ENCODE peak calls at places on chromosomes 6 and 20, in four cellular contexts. One of them, this sample, is unnamed.

GRCh38 chr20:3911956-3912355 is 22.8 kb downstream of the PANK2 start:
- DNase-seq in GM12878: no peak
- DNase-seq in HepG2: no peak
- DNase-seq in K562: peak; percentile 73
- DNase-seq in this sample: no peak

GRCh38 chr20:51531141-51531710 is 11.3 kb downstream of the NFATC2 start:
- DNase-seq in GM12878: no peak
- DNase-seq in HepG2: no peak
- DNase-seq in K562: no peak
- DNase-seq in this sample: no peak

GRCh38 chr20:62772994-62773858 is 23.0 kb upstream of the MRGBP start:
- DNase-seq in GM12878: no peak
- DNase-seq in HepG2: no peak
- DNase-seq in K562: no peak
- DNase-seq in this sample: no peak

GRCh38 chr20:47238780-47239769 is 117.4 kb downstream of the ZMYND8 start:
- DNase-seq in GM12878: no peak
- DNase-seq in HepG2: no peak
- DNase-seq in K562: no peak
- DNase-seq in this sample: no peak

GRCh38 chr6:170148709-170149470 is 142.0 kb downstream of the DLL1 start:
- DNase-seq in GM12878: no peak
- DNase-seq in HepG2: no peak
- DNase-seq in K562: no peak
- DNase-seq in this sample: no peak

GRCh38 chr6:125670586-125670985 is 78.8 kb upstream of the HEY2 start:
- DNase-seq in GM12878: no peak
- DNase-seq in HepG2: no peak
- DNase-seq in K562: no peak
- DNase-seq in this sample: no peak

GRCh38 chr6:134954272-134954990 is 4.5 kb upstream of the ALDH8A1 start:
- DNase-seq in GM12878: no peak
- DNase-seq in HepG2: no peak
- DNase-seq in K562: peak; percentile 8
- DNase-seq in this sample: no peak

GRCh38 chr6:143490775-143491174 is 20.7 kb downstream of the FUCA2 start:
- DNase-seq in GM12878: no peak
- DNase-seq in HepG2: no peak
- DNase-seq in K562: peak; percentile 16
- DNase-seq in this sample: no peak

GRCh38 chr6:17927705-17928104 is 59.7 kb downstream of the KIF13A start:
- DNase-seq in GM12878: no peak
- DNase-seq in HepG2: no peak
- DNase-seq in K562: no peak
- DNase-seq in this sample: no peak

GRCh38 chr20:18001131-18001921 is 32.5 kb downstream of the MGME1 start:
- DNase-seq in GM12878: no peak
- DNase-seq in HepG2: peak; percentile 90
- DNase-seq in K562: no peak
- DNase-seq in this sample: no peak

GRCh38 chr6:51339728-51340127 is 521.1 kb downstream of the TFAP2B start:
- DNase-seq in GM12878: no peak
- DNase-seq in HepG2: no peak
- DNase-seq in K562: no peak
- DNase-seq in this sample: no peak

GRCh38 chr20:34951252-34951651 is 4.4 kb downstream of the GSS start:
- DNase-seq in GM12878: no peak
- DNase-seq in HepG2: no peak
- DNase-seq in K562: no peak
- DNase-seq in this sample: no peak

GRCh38 chr6:7543761-7544424 is 2.4 kb downstream of the DSP start:
- DNase-seq in GM12878: no peak
- DNase-seq in HepG2: no peak
- DNase-seq in K562: no peak
- DNase-seq in this sample: no peak

GRCh38 chr20:47498606-47499005 is 3.1 kb upstream of the NCOA3 start:
- DNase-seq in GM12878: no peak
- DNase-seq in HepG2: no peak
- DNase-seq in K562: no peak
- DNase-seq in this sample: no peak

GRCh38 chr6:169454204-169454871 is 200.7 kb upstream of the THBS2 start:
- DNase-seq in GM12878: no peak
- DNase-seq in HepG2: peak; percentile 11
- DNase-seq in K562: peak; percentile 42
- DNase-seq in this sample: no peak

GRCh38 chr6:22575190-22575589 is 5.8 kb downstream of the HDGFL1 start:
- DNase-seq in GM12878: no peak
- DNase-seq in HepG2: no peak
- DNase-seq in K562: no peak
- DNase-seq in this sample: no peak

GRCh38 chr6:157669747-157670216 is 153.3 kb upstream of the SNX9 start:
- DNase-seq in GM12878: no peak
- DNase-seq in HepG2: peak; percentile 28
- DNase-seq in K562: no peak
- DNase-seq in this sample: no peak

GRCh38 chr20:10658051-10658823 is 15.6 kb downstream of the JAG1 start:
- DNase-seq in GM12878: no peak
- DNase-seq in HepG2: no peak
- DNase-seq in K562: no peak
- DNase-seq in this sample: no peak

GRCh38 chr20:61755971-61756421 is 309.7 kb downstream of the TAF4 start:
- DNase-seq in GM12878: no peak
- DNase-seq in HepG2: no peak
- DNase-seq in K562: no peak
- DNase-seq in this sample: no peak

GRCh38 chr6:43768983-43769525 is 957 bp upstream of the VEGFA start:
- DNase-seq in GM12878: no peak
- DNase-seq in HepG2: no peak
- DNase-seq in K562: no peak
- DNase-seq in this sample: no peak

GRCh38 chr6:102520981-102521380 is 1127.5 kb downstream of the GRIK2 start:
- DNase-seq in GM12878: no peak
- DNase-seq in HepG2: no peak
- DNase-seq in K562: no peak
- DNase-seq in this sample: no peak

GRCh38 chr6:133241088-133241900 is at the start of gene EYA4:
- DNase-seq in GM12878: no peak
- DNase-seq in HepG2: no peak
- DNase-seq in K562: no peak
- DNase-seq in this sample: peak; percentile 73

GRCh38 chr6:13883966-13884365 is 40.8 kb upstream of the RNF182 start:
- DNase-seq in GM12878: no peak
- DNase-seq in HepG2: no peak
- DNase-seq in K562: peak; percentile 60
- DNase-seq in this sample: no peak

GRCh38 chr6:154614101-154614500 is 103.6 kb upstream of the CNKSR3 start:
- DNase-seq in GM12878: no peak
- DNase-seq in HepG2: no peak
- DNase-seq in K562: no peak
- DNase-seq in this sample: no peak

GRCh38 chr20:24389686-24390085 is 79.7 kb upstream of the SYNDIG1 start:
- DNase-seq in GM12878: no peak
- DNase-seq in HepG2: no peak
- DNase-seq in K562: no peak
- DNase-seq in this sample: no peak

GRCh38 chr6:167233490-167233889 is 57.6 kb upstream of the UNC93A start:
- DNase-seq in GM12878: no peak
- DNase-seq in HepG2: no peak
- DNase-seq in K562: no peak
- DNase-seq in this sample: no peak

GRCh38 chr6:45608252-45608911 is 230.6 kb upstream of the SUPT3H start:
- DNase-seq in GM12878: no peak
- DNase-seq in HepG2: no peak
- DNase-seq in K562: no peak
- DNase-seq in this sample: no peak

GRCh38 chr6:139778688-139779087 is 404.2 kb upstream of the CITED2 start:
- DNase-seq in GM12878: no peak
- DNase-seq in HepG2: no peak
- DNase-seq in K562: no peak
- DNase-seq in this sample: no peak

GRCh38 chr20:24991897-24992419 is 593 bp downstream of the APMAP start:
- DNase-seq in GM12878: no peak
- DNase-seq in HepG2: no peak
- DNase-seq in K562: peak; percentile 28
- DNase-seq in this sample: peak; percentile 49

GRCh38 chr20:24971702-24972101 is 20.8 kb downstream of the APMAP start:
- DNase-seq in GM12878: no peak
- DNase-seq in HepG2: no peak
- DNase-seq in K562: no peak
- DNase-seq in this sample: no peak

GRCh38 chr20:1933465-1933870 is 38.3 kb downstream of the SIRPA start:
- DNase-seq in GM12878: no peak
- DNase-seq in HepG2: no peak
- DNase-seq in K562: no peak
- DNase-seq in this sample: no peak

GRCh38 chr20:48763183-48764030 is 64.4 kb downstream of the PREX1 start:
- DNase-seq in GM12878: no peak
- DNase-seq in HepG2: no peak
- DNase-seq in K562: no peak
- DNase-seq in this sample: no peak

GRCh38 chr20:8646026-8646425 is 422.9 kb upstream of the PLCB4 start:
- DNase-seq in GM12878: no peak
- DNase-seq in HepG2: no peak
- DNase-seq in K562: no peak
- DNase-seq in this sample: no peak

GRCh38 chr20:24160563-24161355 is 172.2 kb upstream of the GGTLC1 start:
- DNase-seq in GM12878: no peak
- DNase-seq in HepG2: peak; percentile 39
- DNase-seq in K562: peak; percentile 31
- DNase-seq in this sample: peak; percentile 30

GRCh38 chr6:118813795-118814194 is 80.2 kb upstream of the ASF1A start:
- DNase-seq in GM12878: no peak
- DNase-seq in HepG2: no peak
- DNase-seq in K562: no peak
- DNase-seq in this sample: no peak

GRCh38 chr20:63835031-63835858 is 4.2 kb upstream of the ZBTB46 start:
- DNase-seq in GM12878: no peak
- DNase-seq in HepG2: peak; percentile 96
- DNase-seq in K562: peak; percentile 86
- DNase-seq in this sample: peak; percentile 75

GRCh38 chr6:5067305-5067704 is 17.8 kb upstream of the PPP1R3G start:
- DNase-seq in GM12878: no peak
- DNase-seq in HepG2: no peak
- DNase-seq in K562: no peak
- DNase-seq in this sample: no peak
- TF ChIP-seq SP1 in GM12878: no peak
- TF ChIP-seq SP1 in HepG2: no peak
- TF ChIP-seq SP1 in K562: no peak
- TF ChIP-seq SP1 in this sample: no peak

DNA sequence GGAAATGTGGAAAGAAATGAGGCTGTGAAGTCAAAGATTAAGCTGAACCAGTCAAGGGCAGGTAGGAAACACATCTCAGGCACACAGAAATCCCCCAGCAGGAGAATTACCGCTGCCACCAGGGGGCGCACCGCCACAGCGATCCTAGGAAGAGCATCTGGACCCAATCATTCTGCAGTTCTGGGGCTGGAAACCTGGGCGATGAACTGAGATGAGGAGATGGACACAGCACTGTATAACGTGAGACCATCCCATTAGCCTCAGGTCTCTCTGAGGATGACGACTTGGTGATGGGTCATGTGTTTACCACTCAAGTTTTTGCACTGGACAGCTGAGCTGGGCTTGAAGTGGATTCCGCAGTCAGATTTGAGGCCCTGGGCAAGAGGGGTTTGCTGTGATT is 6.4 kb upstream of the SLC24A3 start:
- DNase-seq in GM12878: peak; percentile 8
- DNase-seq in HepG2: peak; percentile 50
- DNase-seq in K562: peak; percentile 56
- DNase-seq in this sample: peak; percentile 57
- TF ChIP-seq TARDBP in GM12878: no peak
- TF ChIP-seq TARDBP in HepG2: no peak
- TF ChIP-seq TARDBP in K562: no peak
- TF ChIP-seq TARDBP in this sample: no peak

GRCh38 chr6:56293756-56294155 is 46.4 kb upstream of the COL21A1 start:
- DNase-seq in GM12878: no peak
- DNase-seq in HepG2: no peak
- DNase-seq in K562: no peak
- DNase-seq in this sample: no peak

GRCh38 chr6:56292505-56293181 is 45.3 kb upstream of the COL21A1 start:
- DNase-seq in GM12878: no peak
- DNase-seq in HepG2: peak; percentile 62
- DNase-seq in K562: peak; percentile 27
- DNase-seq in this sample: peak; percentile 53

GRCh38 chr6:56291278-56291917 is 44.0 kb upstream of the COL21A1 start:
- DNase-seq in GM12878: no peak
- DNase-seq in HepG2: no peak
- DNase-seq in K562: no peak
- DNase-seq in this sample: no peak

GRCh38 chr6:56282391-56282790 is 35.0 kb upstream of the COL21A1 start:
- DNase-seq in GM12878: no peak
- DNase-seq in HepG2: no peak
- DNase-seq in K562: no peak
- DNase-seq in this sample: no peak

DNA sequence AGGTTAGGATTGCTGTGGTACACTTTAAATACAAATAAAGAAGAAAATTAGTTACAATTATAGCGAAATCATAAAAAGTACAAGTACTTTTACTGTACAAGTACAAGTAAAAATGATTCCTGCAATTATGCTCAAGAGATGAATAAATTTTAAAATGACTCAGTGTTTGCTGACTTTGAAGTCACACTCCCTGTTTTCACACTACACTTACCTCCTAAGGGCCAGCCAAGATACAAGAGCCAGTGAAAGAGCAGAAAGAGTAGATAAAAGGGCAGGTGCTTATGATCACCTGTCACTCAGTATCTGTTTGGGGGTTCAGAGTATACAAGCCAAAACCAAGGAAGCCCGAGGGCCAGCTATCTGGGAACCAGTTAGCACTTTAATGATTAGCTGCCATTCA is 41.0 kb upstream of the COL21A1 start:
- DNase-seq in GM12878: no peak
- DNase-seq in HepG2: no peak
- DNase-seq in K562: no peak
- DNase-seq in this sample: no peak
- TF ChIP-seq FOXM1 in GM12878: no peak
- TF ChIP-seq FOXM1 in HepG2: no peak
- TF ChIP-seq FOXM1 in K562: no peak
- TF ChIP-seq FOXM1 in this sample: no peak

GRCh38 chr6:39527792-39528564 is 197.2 kb downstream of the KIF6 start:
- DNase-seq in GM12878: no peak
- DNase-seq in HepG2: no peak
- DNase-seq in K562: no peak
- DNase-seq in this sample: no peak

DNA sequence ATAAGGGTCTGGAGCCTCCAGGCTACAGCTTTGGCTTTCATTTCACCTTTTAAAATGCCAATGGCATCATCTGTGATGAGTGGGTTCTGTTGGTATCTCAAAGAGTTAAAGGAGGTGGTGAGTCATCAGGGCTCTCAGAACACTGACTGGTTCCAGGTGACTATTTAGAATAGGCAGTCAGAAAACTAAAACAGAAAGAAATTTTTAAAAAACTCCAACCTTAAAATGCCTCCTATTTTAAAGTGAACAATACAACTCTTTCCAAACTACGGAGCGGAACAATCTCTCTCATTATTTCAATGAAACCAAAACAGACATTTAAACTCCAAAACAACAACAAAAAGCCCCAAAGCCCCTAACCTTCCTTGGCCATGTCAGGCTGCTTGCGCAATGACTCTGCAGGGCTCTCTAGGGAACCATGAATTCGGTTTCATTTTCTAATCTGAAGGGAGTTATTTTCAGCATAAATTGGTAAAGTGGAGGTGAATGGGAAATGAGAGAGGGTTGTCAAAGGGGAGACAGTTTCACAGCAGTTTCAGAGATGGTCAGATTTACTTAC is 194.9 kb downstream of the KIF6 start:
- DNase-seq in GM12878: peak; percentile 94
- DNase-seq in HepG2: no peak
- DNase-seq in K562: no peak
- DNase-seq in this sample: no peak
- TF ChIP-seq SP1 in GM12878: peak; percentile 57
- TF ChIP-seq SP1 in HepG2: no peak
- TF ChIP-seq SP1 in K562: no peak
- TF ChIP-seq SP1 in this sample: no peak